ENCODE peak calls at places on chromosomes 16 and 17, in eight cellular contexts. One of them, this sample, is unnamed.

GRCh38 chr17:57622886-57623433 is 122.1 kb downstream of the CCDC182 start:
- DNase-seq in iPS DF 6.9: no peak
- DNase-seq in CD4-positive, CD25-positive, alpha-beta regulatory T cell: no peak
- DNase-seq in mucosa of descending colon: no peak
- DNase-seq in sigmoid colon: no peak
- DNase-seq in right atrium auricular region: peak; percentile 71
- DNase-seq in Caco-2: no peak
- DNase-seq in left lung: no peak
- DNase-seq in this sample: no peak

GRCh38 chr17:66089764-66090163 is 102.2 kb downstream of the CEP112 start:
- DNase-seq in Caco-2: no peak
- DNase-seq in left lung: no peak
- DNase-seq in sigmoid colon: no peak
- DNase-seq in mucosa of descending colon: no peak
- DNase-seq in iPS DF 6.9: no peak
- DNase-seq in CD4-positive, CD25-positive, alpha-beta regulatory T cell: no peak
- DNase-seq in right atrium auricular region: no peak
- DNase-seq in this sample: no peak

GRCh38 chr17:6497496-6498221 is 53.4 kb downstream of the PIMREG start:
- DNase-seq in sigmoid colon: peak; percentile 43
- DNase-seq in mucosa of descending colon: no peak
- DNase-seq in Caco-2: no peak
- DNase-seq in iPS DF 6.9: no peak
- DNase-seq in right atrium auricular region: no peak
- DNase-seq in CD4-positive, CD25-positive, alpha-beta regulatory T cell: no peak
- DNase-seq in left lung: no peak
- DNase-seq in this sample: no peak

GRCh38 chr16:48592839-48593429 is 17.0 kb downstream of the N4BP1 start:
- DNase-seq in right atrium auricular region: no peak
- DNase-seq in CD4-positive, CD25-positive, alpha-beta regulatory T cell: peak; percentile 26
- DNase-seq in left lung: no peak
- DNase-seq in Caco-2: no peak
- DNase-seq in mucosa of descending colon: no peak
- DNase-seq in sigmoid colon: no peak
- DNase-seq in iPS DF 6.9: no peak
- DNase-seq in this sample: no peak

GRCh38 chr16:65888201-65888600 is 478.3 kb upstream of the CDH5 start:
- DNase-seq in sigmoid colon: no peak
- DNase-seq in Caco-2: no peak
- DNase-seq in right atrium auricular region: no peak
- DNase-seq in CD4-positive, CD25-positive, alpha-beta regulatory T cell: no peak
- DNase-seq in iPS DF 6.9: no peak
- DNase-seq in left lung: no peak
- DNase-seq in mucosa of descending colon: no peak
- DNase-seq in this sample: no peak

GRCh38 chr17:79948406-79948917 is 87.2 kb downstream of the TBC1D16 start:
- DNase-seq in iPS DF 6.9: no peak
- DNase-seq in mucosa of descending colon: no peak
- DNase-seq in CD4-positive, CD25-positive, alpha-beta regulatory T cell: no peak
- DNase-seq in sigmoid colon: no peak
- DNase-seq in left lung: no peak
- DNase-seq in right atrium auricular region: no peak
- DNase-seq in Caco-2: no peak
- DNase-seq in this sample: no peak

GRCh38 chr16:1486551-1487390 is 2.0 kb downstream of the PTX4 start:
- DNase-seq in sigmoid colon: no peak
- DNase-seq in Caco-2: no peak
- DNase-seq in mucosa of descending colon: no peak
- DNase-seq in iPS DF 6.9: no peak
- DNase-seq in right atrium auricular region: no peak
- DNase-seq in left lung: no peak
- DNase-seq in CD4-positive, CD25-positive, alpha-beta regulatory T cell: no peak
- DNase-seq in this sample: no peak

GRCh38 chr16:84508502-84508901 is 4.0 kb upstream of the MEAK7 start:
- DNase-seq in CD4-positive, CD25-positive, alpha-beta regulatory T cell: peak; percentile 59
- DNase-seq in iPS DF 6.9: no peak
- DNase-seq in sigmoid colon: no peak
- DNase-seq in mucosa of descending colon: no peak
- DNase-seq in right atrium auricular region: no peak
- DNase-seq in left lung: peak; percentile 14
- DNase-seq in Caco-2: no peak
- DNase-seq in this sample: peak; percentile 53

GRCh38 chr17:2612630-2613029 is 19.2 kb downstream of the PAFAH1B1 start:
- DNase-seq in right atrium auricular region: no peak
- DNase-seq in left lung: no peak
- DNase-seq in mucosa of descending colon: no peak
- DNase-seq in iPS DF 6.9: no peak
- DNase-seq in CD4-positive, CD25-positive, alpha-beta regulatory T cell: no peak
- DNase-seq in Caco-2: no peak
- DNase-seq in sigmoid colon: no peak
- DNase-seq in this sample: no peak

GRCh38 chr16:563072-563644 is 3.0 kb downstream of the PRR35 start:
- DNase-seq in Caco-2: no peak
- DNase-seq in right atrium auricular region: no peak
- DNase-seq in CD4-positive, CD25-positive, alpha-beta regulatory T cell: no peak
- DNase-seq in left lung: no peak
- DNase-seq in mucosa of descending colon: no peak
- DNase-seq in sigmoid colon: no peak
- DNase-seq in iPS DF 6.9: no peak
- DNase-seq in this sample: no peak

GRCh38 chr17:71801301-71801700 is 319.5 kb upstream of the SOX9 start:
- DNase-seq in sigmoid colon: no peak
- DNase-seq in right atrium auricular region: no peak
- DNase-seq in mucosa of descending colon: no peak
- DNase-seq in left lung: no peak
- DNase-seq in iPS DF 6.9: no peak
- DNase-seq in Caco-2: no peak
- DNase-seq in CD4-positive, CD25-positive, alpha-beta regulatory T cell: no peak
- DNase-seq in this sample: no peak

GRCh38 chr17:35063514-35064223 is at the start of gene RFFL:
- DNase-seq in right atrium auricular region: peak; percentile 96
- DNase-seq in iPS DF 6.9: peak; percentile 67
- DNase-seq in sigmoid colon: peak; percentile 95
- DNase-seq in CD4-positive, CD25-positive, alpha-beta regulatory T cell: peak; percentile 93
- DNase-seq in mucosa of descending colon: peak; percentile 90
- DNase-seq in left lung: peak; percentile 90
- DNase-seq in Caco-2: peak; percentile 94
- DNase-seq in this sample: peak; percentile 84

GRCh38 chr17:7886227-7887037 is 2.2 kb upstream of the CHD3 start:
- DNase-seq in iPS DF 6.9: no peak
- DNase-seq in mucosa of descending colon: peak; percentile 53
- DNase-seq in CD4-positive, CD25-positive, alpha-beta regulatory T cell: peak; percentile 60
- DNase-seq in left lung: peak; percentile 48
- DNase-seq in Caco-2: no peak
- DNase-seq in sigmoid colon: peak; percentile 78
- DNase-seq in right atrium auricular region: peak; percentile 61
- DNase-seq in this sample: peak; percentile 52

GRCh38 chr17:78886954-78887353 is 16.0 kb downstream of the CEP295NL start:
- DNase-seq in sigmoid colon: no peak
- DNase-seq in Caco-2: no peak
- DNase-seq in left lung: no peak
- DNase-seq in mucosa of descending colon: no peak
- DNase-seq in CD4-positive, CD25-positive, alpha-beta regulatory T cell: no peak
- DNase-seq in right atrium auricular region: no peak
- DNase-seq in iPS DF 6.9: no peak
- DNase-seq in this sample: no peak

GRCh38 chr17:78884148-78884870 is 18.7 kb downstream of the CEP295NL start:
- DNase-seq in iPS DF 6.9: no peak
- DNase-seq in Caco-2: no peak
- DNase-seq in left lung: no peak
- DNase-seq in CD4-positive, CD25-positive, alpha-beta regulatory T cell: no peak
- DNase-seq in sigmoid colon: no peak
- DNase-seq in mucosa of descending colon: no peak
- DNase-seq in right atrium auricular region: no peak
- DNase-seq in this sample: no peak

GRCh38 chr17:78883533-78884131 is 19.4 kb downstream of the CEP295NL start:
- DNase-seq in right atrium auricular region: peak; percentile 92
- DNase-seq in Caco-2: peak; percentile 95
- DNase-seq in left lung: peak; percentile 85
- DNase-seq in iPS DF 6.9: no peak
- DNase-seq in sigmoid colon: peak; percentile 95
- DNase-seq in mucosa of descending colon: peak; percentile 55
- DNase-seq in CD4-positive, CD25-positive, alpha-beta regulatory T cell: no peak
- DNase-seq in this sample: no peak

GRCh38 chr17:78885956-78886355 is 17.0 kb downstream of the CEP295NL start:
- DNase-seq in CD4-positive, CD25-positive, alpha-beta regulatory T cell: no peak
- DNase-seq in right atrium auricular region: no peak
- DNase-seq in left lung: no peak
- DNase-seq in Caco-2: no peak
- DNase-seq in sigmoid colon: no peak
- DNase-seq in mucosa of descending colon: no peak
- DNase-seq in iPS DF 6.9: no peak
- DNase-seq in this sample: no peak

DNA sequence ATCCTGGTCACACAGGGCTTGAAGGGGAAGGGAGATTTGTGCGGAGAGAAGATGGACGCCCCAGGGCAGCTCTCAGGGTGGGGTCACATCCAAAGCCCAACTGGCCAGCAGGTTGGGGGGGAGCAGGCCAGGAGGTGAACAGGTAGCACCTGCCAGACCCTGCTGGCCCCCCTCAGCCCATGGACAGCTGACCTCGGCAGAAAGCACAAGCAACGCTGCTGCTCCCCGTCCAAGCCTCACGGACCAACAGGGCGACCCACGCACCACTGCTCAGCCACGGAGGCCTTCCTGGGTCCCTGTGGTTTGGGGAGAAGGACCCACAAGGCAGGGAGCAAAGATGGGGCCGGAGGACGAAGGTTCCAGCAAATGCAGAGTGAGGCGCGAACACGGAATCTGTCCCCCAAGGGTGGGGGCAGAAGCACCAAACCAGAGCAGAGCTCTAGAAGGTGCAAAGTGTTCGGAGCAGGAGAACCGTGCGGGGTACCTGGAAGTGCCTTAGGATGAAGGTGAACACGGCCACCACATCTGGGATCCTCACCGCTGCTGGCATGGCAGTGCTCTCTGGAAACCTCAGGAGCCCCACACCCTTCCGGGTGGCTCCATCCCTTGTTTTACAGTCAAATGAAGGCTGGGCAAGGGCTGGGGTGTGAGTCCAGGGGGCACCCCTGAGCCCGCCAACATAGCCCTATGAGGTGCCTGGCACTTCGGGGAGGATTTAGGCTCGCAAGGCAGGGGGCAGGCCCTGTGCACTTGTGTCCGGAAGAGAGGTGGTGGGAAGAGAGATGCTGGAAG is 17.9 kb downstream of the CEP295NL start:
- DNase-seq in left lung: no peak
- DNase-seq in sigmoid colon: no peak
- DNase-seq in iPS DF 6.9: no peak
- DNase-seq in right atrium auricular region: no peak
- DNase-seq in CD4-positive, CD25-positive, alpha-beta regulatory T cell: no peak
- DNase-seq in mucosa of descending colon: no peak
- DNase-seq in Caco-2: no peak
- DNase-seq in this sample: no peak
- H3K4me1 ChIP-seq in left lung: peaks cover 97% of the 10 kb centered on the region
- H3K4me1 ChIP-seq in sigmoid colon: no peaks in the 10 kb centered on the region
- H3K4me1 ChIP-seq in iPS DF 6.9: peaks cover 10% of the 10 kb centered on the region
- H3K4me1 ChIP-seq in right atrium auricular region: no peaks in the 10 kb centered on the region
- H3K4me1 ChIP-seq in CD4-positive, CD25-positive, alpha-beta regulatory T cell: peaks cover 21% of the 10 kb centered on the region
- H3K4me1 ChIP-seq in mucosa of descending colon: peaks cover 16% of the 10 kb centered on the region
- H3K4me1 ChIP-seq in Caco-2: peaks cover 40% of the 10 kb centered on the region
- H3K4me1 ChIP-seq in this sample: peaks cover 18% of the 10 kb centered on the region

GRCh38 chr16:89380681-89381080 is 109.7 kb downstream of the ANKRD11 start:
- DNase-seq in mucosa of descending colon: no peak
- DNase-seq in Caco-2: no peak
- DNase-seq in right atrium auricular region: no peak
- DNase-seq in sigmoid colon: no peak
- DNase-seq in iPS DF 6.9: no peak
- DNase-seq in left lung: no peak
- DNase-seq in CD4-positive, CD25-positive, alpha-beta regulatory T cell: no peak
- DNase-seq in this sample: no peak
- H3K4me3 ChIP-seq in mucosa of descending colon: no peak overlapping the region
- H3K4me3 ChIP-seq in Caco-2: no peak overlapping the region
- H3K4me3 ChIP-seq in right atrium auricular region: no peak overlapping the region
- H3K4me3 ChIP-seq in sigmoid colon: no peak overlapping the region
- H3K4me3 ChIP-seq in iPS DF 6.9: no peak overlapping the region
- H3K4me3 ChIP-seq in left lung: no peak overlapping the region
- H3K4me3 ChIP-seq in CD4-positive, CD25-positive, alpha-beta regulatory T cell: no peak overlapping the region
- H3K4me3 ChIP-seq in this sample: no peak overlapping the region

GRCh38 chr16:4109250-4109736 is 6.9 kb downstream of the ADCY9 start:
- DNase-seq in Caco-2: no peak
- DNase-seq in CD4-positive, CD25-positive, alpha-beta regulatory T cell: no peak
- DNase-seq in sigmoid colon: no peak
- DNase-seq in mucosa of descending colon: no peak
- DNase-seq in iPS DF 6.9: no peak
- DNase-seq in right atrium auricular region: no peak
- DNase-seq in left lung: no peak
- DNase-seq in this sample: no peak

GRCh38 chr16:4101421-4102275 is 14.6 kb downstream of the ADCY9 start:
- DNase-seq in left lung: peak; percentile 6
- DNase-seq in CD4-positive, CD25-positive, alpha-beta regulatory T cell: no peak
- DNase-seq in Caco-2: no peak
- DNase-seq in mucosa of descending colon: no peak
- DNase-seq in right atrium auricular region: no peak
- DNase-seq in sigmoid colon: peak; percentile 17
- DNase-seq in iPS DF 6.9: no peak
- DNase-seq in this sample: no peak

GRCh38 chr16:4106516-4106915 is 9.7 kb downstream of the ADCY9 start:
- DNase-seq in right atrium auricular region: no peak
- DNase-seq in mucosa of descending colon: no peak
- DNase-seq in left lung: no peak
- DNase-seq in sigmoid colon: no peak
- DNase-seq in Caco-2: no peak
- DNase-seq in CD4-positive, CD25-positive, alpha-beta regulatory T cell: no peak
- DNase-seq in iPS DF 6.9: no peak
- DNase-seq in this sample: no peak

GRCh38 chr16:4103741-4104140 is 12.5 kb downstream of the ADCY9 start:
- DNase-seq in mucosa of descending colon: no peak
- DNase-seq in right atrium auricular region: no peak
- DNase-seq in Caco-2: no peak
- DNase-seq in iPS DF 6.9: no peak
- DNase-seq in sigmoid colon: peak; percentile 14
- DNase-seq in left lung: no peak
- DNase-seq in CD4-positive, CD25-positive, alpha-beta regulatory T cell: no peak
- DNase-seq in this sample: no peak

DNA sequence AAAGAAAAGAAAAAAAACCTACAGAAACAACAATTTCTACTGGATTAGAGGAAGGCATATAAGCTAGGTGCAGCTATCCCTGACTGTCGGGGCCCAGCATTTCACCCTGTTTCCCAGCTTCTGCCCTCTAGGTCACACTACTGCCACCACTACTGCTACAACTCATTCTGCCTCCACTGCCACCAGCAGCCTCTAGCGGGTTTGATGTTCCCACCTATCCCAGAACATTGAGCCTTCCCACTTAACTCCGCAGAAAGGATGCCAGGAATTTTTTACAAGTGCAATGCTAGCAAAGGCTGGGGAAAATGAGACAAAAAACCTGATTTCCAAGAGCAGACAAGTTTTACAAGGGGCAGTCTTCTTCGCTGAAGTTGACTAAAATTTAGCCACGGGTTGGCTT is 10.4 kb downstream of the ADCY9 start:
- DNase-seq in mucosa of descending colon: no peak
- DNase-seq in Caco-2: no peak
- DNase-seq in CD4-positive, CD25-positive, alpha-beta regulatory T cell: no peak
- DNase-seq in right atrium auricular region: no peak
- DNase-seq in sigmoid colon: no peak
- DNase-seq in iPS DF 6.9: no peak
- DNase-seq in left lung: no peak
- DNase-seq in this sample: no peak
- H3K4me1 ChIP-seq in mucosa of descending colon: peaks cover 7% of the 10 kb centered on the region
- H3K4me1 ChIP-seq in Caco-2: no peaks in the 10 kb centered on the region
- H3K4me1 ChIP-seq in CD4-positive, CD25-positive, alpha-beta regulatory T cell: no peaks in the 10 kb centered on the region
- H3K4me1 ChIP-seq in right atrium auricular region: no peaks in the 10 kb centered on the region
- H3K4me1 ChIP-seq in sigmoid colon: no peaks in the 10 kb centered on the region
- H3K4me1 ChIP-seq in iPS DF 6.9: no peaks in the 10 kb centered on the region
- H3K4me1 ChIP-seq in left lung: peaks cover 6% of the 10 kb centered on the region
- H3K4me1 ChIP-seq in this sample: no peaks in the 10 kb centered on the region

GRCh38 chr17:62968445-62968923 is 2.4 kb downstream of the TANC2 start:
- DNase-seq in CD4-positive, CD25-positive, alpha-beta regulatory T cell: peak; percentile 85
- DNase-seq in iPS DF 6.9: peak; percentile 48
- DNase-seq in left lung: no peak
- DNase-seq in sigmoid colon: no peak
- DNase-seq in right atrium auricular region: no peak
- DNase-seq in mucosa of descending colon: peak; percentile 64
- DNase-seq in Caco-2: peak; percentile 63
- DNase-seq in this sample: peak; percentile 76
- H3K4me3 ChIP-seq in CD4-positive, CD25-positive, alpha-beta regulatory T cell: peak overlapping the region; percentile 80
- H3K4me3 ChIP-seq in iPS DF 6.9: no peak overlapping the region
- H3K4me3 ChIP-seq in left lung: peak overlapping the region; percentile 83
- H3K4me3 ChIP-seq in sigmoid colon: no peak overlapping the region
- H3K4me3 ChIP-seq in right atrium auricular region: no peak overlapping the region
- H3K4me3 ChIP-seq in mucosa of descending colon: no peak overlapping the region
- H3K4me3 ChIP-seq in Caco-2: no peak overlapping the region
- H3K4me3 ChIP-seq in this sample: no peak overlapping the region